ENCODE peak calls at places on chromosomes 1 and 21, in five cellular contexts. G is omental fat pad, W is AG04450, L is upper lobe of left lung, R is activated B cell treated with CpG ODN at 0.5 μM for 24 hours. H is an unnamed sample.

GRCh38 chr1:184811439-184812111 is 56.9 kb upstream of the EDEM3 start:
- DNase-seq in G (no peak), W (no peak), L (no peak), R (no peak), H (no peak)

GRCh38 chr1:225908773-225909172 is 15.3 kb downstream of the PYCR2 start:
- DNase-seq in G (no peak), W (no peak), L (no peak), R (no peak), H (no peak)

GRCh38 chr1:115753371-115753770 is 15.1 kb downstream of the CASQ2 start:
- DNase-seq in G (no peak), W (no peak), L (no peak), R (no peak), H (no peak)

GRCh38 chr1:36481091-36481490 is 1.6 kb downstream of the CSF3R start:
- DNase-seq in G (no peak), W (no peak), L (no peak), R (no peak), H (no peak)

GRCh38 chr1:89489037-89489729 is 35.4 kb upstream of the LRRC8B start:
- DNase-seq in G (no peak), W (no peak), L (peak), R (no peak), H (no peak)

GRCh38 chr1:183776731-183777130 is 28.2 kb upstream of the RGL1 start:
- DNase-seq in G (no peak), W (no peak), L (no peak), R (no peak), H (no peak)

GRCh38 chr1:28074892-28075511 is 13.4 kb downstream of the EYA3 start:
- DNase-seq in G (no peak), W (no peak), L (no peak), R (no peak), H (no peak)

GRCh38 chr1:81600878-81601658 is 199.7 kb upstream of the ADGRL2 start:
- DNase-seq in G (no peak), W (no peak), L (no peak), R (no peak), H (no peak)

GRCh38 chr1:167749741-167750140 is 28.0 kb downstream of the MPZL1 start:
- DNase-seq in G (no peak), W (no peak), L (no peak), R (no peak), H (no peak)

GRCh38 chr1:40423264-40423642 is 27.0 kb upstream of the ZFP69B start:
- DNase-seq in G (no peak), W (no peak), L (no peak), R (no peak), H (no peak)

GRCh38 chr1:20993716-20994115 is 183.0 kb downstream of the EIF4G3 start:
- DNase-seq in G (no peak), W (no peak), L (no peak), R (no peak), H (no peak)

GRCh38 chr21:20882462-20883415 is 115.5 kb upstream of the NCAM2 start:
- DNase-seq in G (no peak), W (no peak), L (peak), R (no peak), H (peak)

GRCh38 chr1:101317590-101317989 is 80.8 kb downstream of the S1PR1 start:
- DNase-seq in G (no peak), W (no peak), L (no peak), R (no peak), H (no peak)

GRCh38 chr1:204081791-204082513 is 9.0 kb downstream of the SOX13 start:
- DNase-seq in G (no peak), W (no peak), L (no peak), R (no peak), H (no peak)

GRCh38 chr1:12480748-12481362 is 137.2 kb downstream of the DHRS3 start:
- DNase-seq in G (no peak), W (peak), L (no peak), R (no peak), H (no peak)

GRCh38 chr1:238673561-238673960 is 712.8 kb upstream of the CHRM3 start:
- DNase-seq in G (no peak), W (no peak), L (no peak), R (no peak), H (no peak)

GRCh38 chr1:6438047-6438525 is 13.5 kb downstream of the ESPN start:
- DNase-seq in G (peak), W (no peak), L (peak), R (peak), H (peak)

GRCh38 chr1:205748398-205749093 is 1.4 kb downstream of the NUCKS1 start:
- DNase-seq in G (no peak), W (peak), L (no peak), R (no peak), H (no peak)

GRCh38 chr21:32103361-32103760 is 175.5 kb downstream of the MIS18A start:
- DNase-seq in G (no peak), W (no peak), L (no peak), R (no peak), H (no peak)

GRCh38 chr1:225471453-225472301 is 43.8 kb upstream of the LBR start:
- DNase-seq in G (peak), W (no peak), L (peak), R (no peak), H (no peak)

GRCh38 chr1:84885469-84885868 is 7.5 kb downstream of the LPAR3 start:
- DNase-seq in G (no peak), W (no peak), L (no peak), R (no peak), H (no peak)

GRCh38 chr1:202189919-202190715 is 3.5 kb upstream of the LGR6 start:
- DNase-seq in G (no peak), W (no peak), L (no peak), R (no peak), H (no peak)

GRCh38 chr21:46168659-46169386 is 13.4 kb upstream of the FTCD start:
- DNase-seq in G (peak), W (no peak), L (no peak), R (peak), H (no peak)

GRCh38 chr1:109319114-109319513 is 12.3 kb upstream of the MYBPHL start:
- DNase-seq in G (no peak), W (no peak), L (no peak), R (no peak), H (no peak)

GRCh38 chr1:62746086-62746808 is 37.7 kb upstream of the ATG4C start:
- DNase-seq in G (no peak), W (no peak), L (no peak), R (no peak), H (no peak)
- TF ChIP-seq CTCF in G (no peak), W (peak), L (peak), R (peak), H (peak)

DNA sequence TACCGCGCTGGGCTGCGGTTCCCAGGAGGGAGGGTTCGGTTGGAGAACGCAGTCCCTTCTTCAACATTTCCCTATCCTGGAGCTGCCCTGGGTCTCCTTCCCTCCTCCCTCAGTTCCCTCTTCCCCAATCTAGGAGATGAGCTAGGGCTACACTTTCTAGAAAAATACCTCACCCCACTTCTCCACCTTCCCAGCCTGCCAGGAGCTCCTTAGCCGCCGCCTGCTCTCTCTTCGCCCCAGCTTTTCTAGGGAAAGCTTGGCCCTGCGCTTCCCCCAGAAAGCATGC is 484 bp upstream of the ADAMTS1 start:
- DNase-seq in G (no peak), W (no peak), L (no peak), R (no peak), H (no peak)
- TF ChIP-seq CTCF in G (no peak), W (no peak), L (no peak), R (no peak), H (peak)

GRCh38 chr1:245363821-245364220 is 209.0 kb downstream of the KIF26B start:
- DNase-seq in G (no peak), W (no peak), L (no peak), R (no peak), H (no peak)
- TF ChIP-seq CTCF in G (no peak), W (peak), L (no peak), R (no peak), H (no peak)

DNA sequence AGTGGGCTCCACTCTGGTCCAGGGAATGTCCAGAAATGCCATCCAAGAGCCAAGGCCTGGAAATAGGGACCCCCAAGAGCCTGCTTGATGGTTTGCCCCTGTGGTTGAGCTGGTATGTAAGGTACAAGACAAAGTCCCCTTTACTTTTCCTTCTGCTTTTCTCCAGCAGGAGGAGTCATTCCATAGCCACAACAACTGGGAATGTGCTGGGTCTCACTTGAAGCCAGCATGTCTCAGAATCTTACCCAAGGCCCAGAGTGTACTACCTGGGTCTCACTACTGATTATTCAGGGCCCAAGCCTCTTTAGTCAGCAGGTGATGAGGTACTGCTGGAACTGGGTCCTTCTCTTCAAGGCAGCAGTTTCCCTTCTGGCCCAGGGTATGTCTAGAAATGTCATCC is 62.1 kb upstream of the CD55 start:
- DNase-seq in G (no peak), W (no peak), L (peak), R (no peak), H (no peak)
- TF ChIP-seq CTCF in G (no peak), W (peak), L (peak), R (no peak), H (peak)

GRCh38 chr1:29152046-29152805 is 28.5 kb upstream of the TMEM200B start:
- DNase-seq in G (no peak), W (no peak), L (no peak), R (no peak), H (no peak)

GRCh38 chr1:29145739-29146437 is 22.2 kb upstream of the TMEM200B start:
- DNase-seq in G (no peak), W (peak), L (no peak), R (no peak), H (no peak)

DNA sequence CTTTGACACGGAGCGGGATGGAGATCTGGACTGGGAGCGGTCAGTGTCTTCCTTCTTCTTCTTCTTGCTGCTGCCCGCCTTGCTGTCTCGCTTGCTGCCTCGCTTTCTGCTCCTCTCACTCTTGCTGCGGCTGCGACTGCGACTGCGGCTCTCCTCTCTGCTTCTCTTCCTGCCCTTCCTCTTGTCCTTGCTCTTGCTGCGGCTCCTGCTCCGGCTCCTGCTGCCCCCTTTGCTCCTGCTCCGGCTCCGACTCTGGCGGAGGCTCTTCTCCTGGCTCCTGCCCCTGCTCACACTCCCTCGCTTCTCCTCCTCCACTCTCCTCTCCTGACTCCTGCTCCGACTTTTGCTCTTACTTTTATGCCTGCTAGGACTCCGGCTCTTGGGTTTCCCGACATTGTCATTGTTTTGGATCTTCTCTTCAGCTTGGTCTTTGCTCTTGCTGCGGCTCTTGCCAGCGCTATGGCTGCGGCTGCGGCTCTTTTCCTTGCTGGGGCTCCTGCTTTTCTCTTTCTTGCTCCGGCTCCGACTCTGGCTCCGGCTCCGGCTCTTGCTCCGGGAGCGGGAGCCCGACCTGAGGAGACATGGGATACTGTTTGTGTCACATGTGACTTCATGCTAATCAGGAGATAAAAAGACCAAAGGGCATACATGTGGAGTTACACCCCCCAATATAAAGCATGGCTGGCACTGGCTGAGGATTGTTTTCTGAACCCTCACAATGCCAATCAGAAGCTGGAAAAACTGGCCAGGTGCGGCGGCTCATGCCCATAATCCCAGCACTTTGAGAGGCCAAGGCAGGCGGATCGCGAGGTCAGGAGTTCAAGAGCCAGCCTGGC is 25.2 kb upstream of the TMEM200B start:
- DNase-seq in G (no peak), W (no peak), L (no peak), R (no peak), H (no peak)
- TF ChIP-seq CTCF in G (no peak), W (no peak), L (no peak), R (no peak), H (no peak)

GRCh38 chr21:41768371-41769042 is 1.7 kb upstream of the RIPK4 start:
- DNase-seq in G (no peak), W (peak), L (peak), R (no peak), H (no peak)
- TF ChIP-seq CTCF in G (no peak), W (peak), L (no peak), R (no peak), H (peak)

DNA sequence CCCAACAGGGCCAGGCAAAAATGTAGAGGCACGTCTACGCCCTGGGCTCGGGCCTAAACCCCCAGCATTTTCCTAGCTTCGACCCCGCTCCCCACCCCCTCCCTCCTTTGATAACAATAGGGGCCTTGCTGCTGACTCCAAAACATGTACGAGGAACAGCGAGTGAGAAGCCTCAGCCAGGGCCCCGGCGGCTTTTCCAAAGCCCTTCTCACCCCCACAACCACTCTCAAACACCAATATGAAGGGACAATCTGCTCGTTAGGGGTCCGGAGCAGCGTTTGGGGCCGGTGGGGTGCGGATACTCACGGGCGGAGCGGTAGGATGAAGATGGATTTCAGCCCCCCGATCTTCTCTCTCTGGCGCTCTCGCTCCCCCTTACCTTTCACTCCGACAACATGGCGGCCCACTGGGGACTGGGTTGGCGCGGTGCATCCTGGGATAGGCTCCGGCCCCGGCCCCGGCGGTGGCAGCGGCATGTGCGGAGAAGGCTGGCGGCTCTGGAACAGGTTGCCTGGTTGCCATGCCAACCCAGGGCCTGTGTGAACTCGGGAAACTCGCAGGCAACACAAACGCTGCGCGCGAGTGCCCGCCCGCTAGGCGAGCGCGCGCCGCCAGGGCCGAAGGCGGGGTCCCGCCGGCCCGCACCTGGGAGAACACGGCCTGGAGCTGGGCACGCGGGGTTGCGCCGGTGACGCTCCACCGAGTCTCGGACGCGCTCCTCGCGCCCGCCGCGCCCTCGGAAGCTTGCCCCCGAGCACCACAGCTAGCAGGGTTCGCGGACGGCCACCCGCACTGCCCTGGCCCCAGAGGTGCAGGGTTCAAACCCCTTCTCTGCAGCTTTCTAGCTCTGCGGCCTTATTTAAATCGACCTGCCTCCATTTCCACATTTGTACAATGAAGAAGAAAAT is at the start of gene PUM1:
- DNase-seq in G (peak), W (peak), L (peak), R (peak), H (peak)
- TF ChIP-seq CTCF in G (no peak), W (no peak), L (peak), R (no peak), H (no peak)

GRCh38 chr21:40620386-40621145 is 226.4 kb downstream of the DSCAM start:
- DNase-seq in G (no peak), W (no peak), L (no peak), R (no peak), H (no peak)

GRCh38 chr21:40616377-40616704 is 230.6 kb downstream of the DSCAM start:
- DNase-seq in G (no peak), W (no peak), L (no peak), R (no peak), H (no peak)

GRCh38 chr21:40618216-40618615 is 228.7 kb downstream of the DSCAM start:
- DNase-seq in G (no peak), W (no peak), L (no peak), R (no peak), H (no peak)

DNA sequence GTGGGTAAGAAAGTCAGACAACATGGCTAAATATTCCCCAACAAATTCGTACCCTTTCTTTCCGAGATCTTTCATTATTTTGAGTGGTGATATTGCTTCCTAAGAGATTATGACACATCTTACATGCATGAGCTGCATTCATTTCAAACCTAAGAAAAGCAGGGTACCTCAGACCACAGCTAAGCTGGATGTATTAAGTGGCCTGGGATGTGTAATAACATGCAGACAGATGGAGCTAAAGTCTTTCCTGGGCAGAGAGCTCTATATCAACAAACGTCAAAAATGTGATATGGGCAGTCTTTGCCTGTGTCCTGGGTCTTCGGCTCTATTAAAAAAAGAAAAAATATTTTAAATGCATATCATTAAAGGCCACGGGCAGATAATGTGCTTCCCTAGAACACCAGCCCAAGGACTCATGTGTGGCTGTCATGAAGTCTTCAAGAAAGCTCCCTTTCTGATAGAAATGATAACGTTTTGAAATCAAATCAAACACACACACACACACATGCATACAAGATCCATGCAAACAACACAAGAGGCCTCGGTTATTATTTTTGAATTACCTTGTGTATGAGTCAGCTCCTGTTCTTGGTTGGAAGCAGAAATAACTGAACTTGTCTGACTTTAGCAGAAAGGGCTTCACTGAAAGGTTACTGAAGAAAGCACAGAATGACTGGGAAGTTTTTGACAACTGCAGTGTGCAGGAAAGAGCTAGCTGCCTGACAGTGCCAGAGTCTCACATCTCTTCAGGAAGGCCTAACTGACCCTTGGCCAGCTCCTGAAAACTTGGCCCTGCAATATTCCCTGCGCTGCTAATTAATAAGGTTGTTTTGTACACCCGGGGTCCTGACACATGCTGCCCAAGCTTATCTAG is 231.2 kb downstream of the DSCAM start:
- DNase-seq in G (no peak), W (no peak), L (no peak), R (no peak), H (no peak)
- TF ChIP-seq CTCF in G (no peak), W (no peak), L (no peak), R (no peak), H (no peak)

DNA sequence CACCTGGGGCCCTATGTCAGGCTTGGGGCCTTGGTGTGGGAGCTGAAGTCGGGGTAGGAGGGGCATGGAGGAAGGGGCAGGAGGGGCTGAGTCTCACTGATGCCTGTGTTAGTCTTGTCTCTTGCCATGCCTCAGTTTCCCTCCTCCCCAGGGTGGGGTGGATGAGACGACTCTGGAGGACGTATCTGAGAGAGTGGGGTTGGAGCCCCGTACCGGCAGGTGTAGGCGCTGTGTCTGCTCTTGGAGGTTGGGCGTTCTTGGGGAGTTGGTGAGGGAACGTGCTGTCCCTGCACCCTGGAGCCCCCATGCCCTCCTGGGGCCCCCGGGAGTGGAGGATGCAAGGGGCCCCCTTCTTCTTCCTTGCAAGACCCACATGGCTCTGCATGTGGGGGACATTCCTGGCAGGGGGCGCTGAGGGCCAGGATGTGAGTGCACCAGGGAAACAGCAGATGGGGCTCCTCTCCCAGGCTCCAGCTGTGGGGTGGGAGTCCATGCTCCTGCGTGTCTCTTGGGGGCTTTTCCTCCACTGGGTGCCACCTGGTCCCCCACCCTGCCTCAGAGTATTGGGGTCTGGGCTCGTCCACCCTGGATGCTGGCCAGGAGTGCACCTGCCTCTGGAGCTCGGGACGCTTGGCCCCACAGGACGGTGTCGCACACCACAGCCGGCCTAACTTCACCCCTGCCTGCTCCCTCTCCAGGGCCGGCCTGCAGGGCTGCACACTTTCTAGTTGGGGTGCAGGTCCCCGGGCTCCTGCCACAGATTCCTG is 1.4 kb upstream of the TNFRSF14 start:
- DNase-seq in G (no peak), W (no peak), L (no peak), R (peak), H (no peak)
- TF ChIP-seq CTCF in G (no peak), W (peak), L (peak), R (no peak), H (peak)

H was measured in progenitor cell of endocrine pancreas.